ENCODE peak calls at places on chromosomes 4 and X, in eight cellular contexts. A, M, C, I, W, N, U and F are unnamed samples. For H3K36me3 and H3K4me1, the result is how much of the 10 kb centered on the place peaks cover.

GRCh38 chr4:2862528-2862927 is 18.9 kb downstream of the ADD1 start:
- DNase-seq in C (no peak), N (no peak), W (no peak), M (no peak), U (peak), A (no peak), I (no peak), F (no peak)

GRCh38 chr4:73883306-73883705 is 14.1 kb downstream of the CXCL1 start:
- DNase-seq in M (no peak), N (no peak), U (peak), A (no peak), W (no peak), C (no peak), I (no peak), F (no peak)

GRCh38 chr4:111027526-111027925 is 404.6 kb upstream of the PITX2 start:
- DNase-seq in U (no peak), M (no peak), A (no peak), N (no peak), C (no peak), W (no peak), I (no peak), F (no peak)

GRCh38 chrX:114959729-114960128 is 57.7 kb downstream of the IL13RA2 start:
- DNase-seq in W (no peak), N (no peak), A (no peak), I (no peak), U (no peak), M (no peak), C (no peak), F (no peak)

GRCh38 chr4:110518889-110519490 is 43.0 kb downstream of the ENPEP start:
- DNase-seq in U (peak), A (no peak), M (no peak), C (peak), W (no peak), N (no peak), I (no peak), F (peak)

GRCh38 chr4:88457307-88458090 is 580 bp downstream of the HERC5 start:
- DNase-seq in C (peak), I (no peak), U (no peak), N (peak), W (peak), A (no peak), M (peak), F (peak)

GRCh38 chr4:48490680-48491513 is 845 bp downstream of the ZAR1 start:
- DNase-seq in N (no peak), U (no peak), A (no peak), W (no peak), C (no peak), I (no peak), M (no peak), F (peak)

GRCh38 chr4:119300072-119300387 is 21.9 kb downstream of the FABP2 start:
- DNase-seq in N (peak), W (peak), M (peak), C (peak), I (no peak), U (peak), A (no peak), F (peak)

GRCh38 chr4:37685211-37685725 is 908 bp downstream of the RELL1 start:
- DNase-seq in C (peak), I (no peak), W (no peak), A (no peak), U (peak), N (no peak), M (no peak), F (peak)

GRCh38 chrX:16807548-16807947 is 21.3 kb downstream of the TXLNG start:
- DNase-seq in U (peak), C (no peak), N (no peak), W (no peak), M (peak), A (no peak), I (no peak), F (no peak)

GRCh38 chr4:15568814-15569213 is 86.3 kb downstream of the FBXL5 start:
- DNase-seq in I (no peak), A (no peak), C (no peak), M (no peak), W (no peak), U (no peak), N (no peak), F (no peak)

GRCh38 chrX:153638041-153638371 is 9.0 kb upstream of the DUSP9 start:
- DNase-seq in I (no peak), N (no peak), M (no peak), A (no peak), U (no peak), C (no peak), W (no peak), F (no peak)

GRCh38 chr4:8851321-8852117 is 20.1 kb downstream of the HMX1 start:
- DNase-seq in A (no peak), W (no peak), U (no peak), N (peak), I (no peak), C (no peak), M (no peak), F (peak)

GRCh38 chr4:54224960-54225670 is 4.0 kb upstream of the PDGFRA start:
- DNase-seq in N (no peak), C (no peak), W (no peak), M (no peak), A (no peak), I (no peak), U (no peak), F (no peak)

GRCh38 chr4:5142726-5143125 is 91.4 kb downstream of the STK32B start:
- DNase-seq in W (peak), I (no peak), M (no peak), A (no peak), N (no peak), U (peak), C (peak), F (no peak)

GRCh38 chr4:118076958-118077766 is 42.9 kb downstream of the NDST3 start:
- DNase-seq in I (no peak), M (no peak), N (no peak), W (no peak), C (peak), A (no peak), U (peak), F (peak)

GRCh38 chr4:119725688-119726330 is 97.2 kb upstream of the PDE5A start:
- DNase-seq in U (no peak), I (no peak), C (peak), M (no peak), W (no peak), A (no peak), N (no peak), F (peak)

GRCh38 chrX:113422323-113422722 is 581.7 kb upstream of the AMOT start:
- DNase-seq in M (no peak), N (no peak), C (no peak), W (no peak), A (no peak), U (no peak), I (no peak), F (no peak)

GRCh38 chrX:134713618-134714107 is 55.4 kb upstream of the PLAC1 start:
- DNase-seq in I (no peak), A (no peak), W (no peak), U (no peak), N (no peak), M (no peak), C (no peak), F (no peak)

GRCh38 chr4:2354760-2355159 is 63.7 kb downstream of the ZFYVE28 start:
- DNase-seq in U (peak), W (no peak), A (no peak), M (no peak), I (no peak), N (no peak), C (peak), F (peak)

GRCh38 chr4:155161357-155161756 is 47.1 kb upstream of the NPY2R start:
- DNase-seq in A (no peak), N (no peak), C (no peak), M (no peak), W (no peak), U (no peak), I (no peak), F (no peak)

DNA sequence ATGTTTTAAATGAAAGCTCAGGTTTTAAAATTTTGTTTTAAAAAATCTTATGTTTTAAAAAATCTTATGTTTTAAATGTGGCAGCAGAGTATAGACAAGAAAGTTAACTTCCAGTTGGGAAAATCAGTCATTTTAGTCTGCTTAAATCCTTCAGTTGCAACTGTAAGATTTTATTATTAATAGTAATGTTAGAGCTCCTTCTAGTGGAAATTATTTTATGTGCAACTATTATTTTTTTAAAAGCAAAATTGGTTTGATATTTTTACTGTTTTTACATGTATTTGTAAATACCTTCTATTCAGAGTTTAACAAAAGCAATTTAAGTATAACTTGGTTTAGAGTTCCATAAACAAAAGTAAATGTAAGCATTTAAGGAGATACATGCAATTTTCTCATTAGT is 8.5 kb upstream of the NUDT6 start:
- DNase-seq in U (peak), M (no peak), C (no peak), N (no peak), A (no peak), I (no peak), W (no peak), F (no peak)
- H3K36me3 ChIP-seq in U (under half), M (under half), C (under half), N (half or more), A (under half), I (under half), W (under half), F (under half)

GRCh38 chrX:103686199-103687072 is at the start of gene MORF4L2:
- DNase-seq in W (peak), I (peak), A (peak), M (peak), U (peak), C (peak), N (peak), F (peak)

GRCh38 chrX:103687073-103687695 is 685 bp upstream of the MORF4L2 start:
- DNase-seq in M (peak), C (peak), U (no peak), I (peak), A (peak), W (peak), N (peak), F (peak)

GRCh38 chrX:103688949-103689348 is 2.5 kb upstream of the MORF4L2 start:
- DNase-seq in I (no peak), C (no peak), N (no peak), W (no peak), A (no peak), U (peak), M (no peak), F (no peak)

GRCh38 chrX:103687696-103688191 is 1.2 kb upstream of the MORF4L2 start:
- DNase-seq in A (peak), C (peak), N (peak), W (peak), U (peak), I (peak), M (peak), F (peak)

DNA sequence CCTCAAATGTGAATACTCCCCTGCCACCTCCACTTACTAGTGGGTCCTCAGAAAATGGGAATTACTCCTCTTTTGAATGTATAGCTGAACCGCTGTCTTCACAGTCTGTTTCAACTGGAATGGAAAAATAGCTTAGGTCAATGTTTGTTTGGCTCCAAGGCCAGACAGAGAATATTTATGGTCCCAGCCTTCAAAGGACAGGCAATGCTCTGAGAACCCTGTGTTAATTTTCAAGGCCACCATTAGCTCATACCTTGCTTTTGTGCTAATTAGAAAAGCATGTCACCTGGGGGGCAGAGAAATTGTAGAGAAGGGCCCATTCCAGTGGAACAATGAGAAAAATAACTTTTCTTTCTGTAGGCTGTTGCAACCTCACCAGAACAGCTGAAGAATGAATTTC is 4.6 kb upstream of the MORF4L2 start:
- DNase-seq in C (no peak), N (no peak), I (no peak), A (no peak), M (no peak), W (no peak), U (no peak), F (no peak)
- H3K4me1 ChIP-seq in C (under half), N (under half), I (under half), A (under half), M (under half), W (under half), U (under half), F (under half)

GRCh38 chr4:169491211-169491610 is 121.2 kb downstream of the NEK1 start:
- DNase-seq in U (no peak), C (no peak), A (no peak), N (no peak), W (no peak), M (no peak), I (no peak), F (no peak)

GRCh38 chr4:169493164-169493524 is 119.2 kb downstream of the NEK1 start:
- DNase-seq in N (no peak), I (no peak), U (no peak), M (no peak), W (no peak), A (no peak), C (no peak), F (no peak)

GRCh38 chr4:169492436-169493163 is 119.8 kb downstream of the NEK1 start:
- DNase-seq in M (no peak), N (no peak), U (peak), I (no peak), A (no peak), W (no peak), C (peak), F (peak)
- TF ChIP-seq CTCF in M (no peak), N (peak), U (peak), I (peak), A (peak), W (peak), C (peak), F (peak)

DNA sequence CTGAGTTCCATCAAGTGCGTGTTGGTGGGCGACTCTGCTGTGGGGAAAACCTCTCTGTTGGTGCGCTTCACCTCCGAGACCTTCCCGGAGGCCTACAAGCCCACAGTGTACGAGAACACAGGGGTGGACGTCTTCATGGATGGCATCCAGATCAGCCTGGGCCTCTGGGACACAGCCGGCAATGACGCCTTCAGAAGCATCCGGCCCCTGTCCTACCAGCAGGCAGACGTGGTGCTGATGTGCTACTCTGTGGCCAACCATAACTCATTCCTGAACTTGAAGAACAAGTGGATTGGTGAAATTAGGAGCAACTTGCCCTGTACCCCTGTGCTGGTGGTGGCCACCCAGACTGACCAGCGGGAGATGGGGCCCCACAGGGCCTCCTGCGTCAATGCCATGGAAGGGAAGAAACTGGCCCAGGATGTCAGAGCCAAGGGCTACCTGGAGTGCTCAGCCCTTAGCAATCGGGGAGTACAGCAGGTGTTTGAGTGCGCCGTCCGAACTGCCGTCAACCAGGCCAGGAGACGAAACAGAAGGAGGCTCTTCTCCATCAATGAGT is 46.6 kb downstream of the RHOH start:
- DNase-seq in W (no peak), C (no peak), N (no peak), A (no peak), I (no peak), U (no peak), M (no peak), F (no peak)
- H3K36me3 ChIP-seq in W (under half), C (under half), N (under half), A (under half), I (under half), U (under half), M (under half), F (under half)

GRCh38 chrX:18194688-18195087 is 26.0 kb downstream of the BEND2 start:
- DNase-seq in C (no peak), A (no peak), M (no peak), U (no peak), N (no peak), I (no peak), W (no peak), F (no peak)
- H3K4me1 ChIP-seq in C (under half), A (under half), M (under half), U (under half), N (under half), I (under half), W (under half), F (under half)

GRCh38 chrX:123217728-123218127 is 33.6 kb downstream of the GRIA3 start:
- DNase-seq in W (no peak), M (no peak), A (no peak), N (no peak), C (no peak), I (no peak), U (no peak), F (no peak)
- TF ChIP-seq CTCF in W (no peak), M (no peak), A (no peak), N (no peak), C (no peak), I (no peak), U (no peak), F (no peak)

GRCh38 chrX:78106651-78106986 is 2.6 kb downstream of the PGK1 start:
- DNase-seq in A (no peak), M (no peak), W (no peak), N (no peak), U (peak), C (no peak), I (no peak), F (no peak)
- H3K36me3 ChIP-seq in A (under half), M (under half), W (under half), N (under half), U (under half), C (under half), I (under half), F (under half)

GRCh38 chr4:84965558-84966381 is 720 bp downstream of the WDFY3 start:
- DNase-seq in W (peak), U (peak), C (peak), N (peak), I (peak), M (peak), A (no peak), F (peak)

GRCh38 chr4:84968936-84969335 is 2.4 kb upstream of the WDFY3 start:
- DNase-seq in C (no peak), A (no peak), W (no peak), M (no peak), I (no peak), N (no peak), U (no peak), F (no peak)

GRCh38 chr4:84966382-84967291 is at the start of gene WDFY3:
- DNase-seq in I (peak), W (peak), M (peak), N (peak), U (peak), C (peak), A (peak), F (peak)

GRCh38 chr4:84964995-84965557 is 1.4 kb downstream of the WDFY3 start:
- DNase-seq in M (no peak), W (no peak), N (no peak), I (no peak), U (no peak), C (no peak), A (no peak), F (no peak)

DNA sequence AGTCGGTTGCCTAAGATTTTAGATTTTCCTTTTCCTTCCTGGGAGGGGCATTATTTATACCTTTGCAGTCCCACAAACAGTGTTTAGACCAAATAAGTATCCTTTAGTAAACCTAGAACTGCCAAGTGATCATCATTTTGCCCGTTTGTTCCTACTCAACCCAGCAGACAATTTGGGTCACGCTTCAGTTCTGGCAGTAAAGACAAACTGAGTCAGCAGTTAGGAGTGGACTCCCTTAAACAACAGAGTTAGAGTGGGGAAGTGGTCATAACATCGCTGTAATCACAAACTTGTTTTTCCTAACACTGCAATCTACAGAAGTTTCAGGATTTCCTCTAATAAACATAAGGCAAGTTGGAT is 782 bp upstream of the WDFY3 start:
- DNase-seq in C (no peak), A (no peak), N (no peak), U (peak), M (no peak), I (no peak), W (no peak), F (peak)
- H3K4me1 ChIP-seq in C (under half), A (under half), N (half or more), U (under half), M (under half), I (under half), W (under half), F (under half)

GRCh38 chr4:76725039-76725438 is 172.9 kb downstream of the SOWAHB start:
- DNase-seq in I (no peak), N (no peak), C (no peak), W (no peak), A (no peak), M (no peak), U (no peak), F (no peak)
- TF ChIP-seq CTCF in I (no peak), N (no peak), C (no peak), W (no peak), A (no peak), M (no peak), U (no peak), F (no peak)